ENCODE peak calls at places on chromosomes 2 and 18, in nine cellular contexts. B is AG04450, E is epithelial cell of esophagus, Y is HCT116, H is AG10803, I is fibroblast of the aortic adventitia, S is fibroblast of pulmonary artery, U is fibroblast of lung, F is cardiac fibroblast. L is an unnamed sample.

GRCh38 chr2:42929985-42930581 is 137.7 kb upstream of the HAAO start:
- DNase-seq in B (no peak), E (no peak), Y (no peak), H (peak), I (peak), S (peak), U (peak), F (peak), L (no peak)

GRCh38 chr18:44823782-44824181 is 143.1 kb downstream of the SETBP1 start:
- DNase-seq in B (no peak), E (peak), Y (no peak), H (peak), I (peak), S (peak), U (peak), F (peak), L (no peak)

GRCh38 chr18:702957-703659 is 9.3 kb downstream of the ENOSF1 start:
- DNase-seq in B (peak), E (peak), Y (no peak), H (peak), I (peak), S (peak), U (peak), F (peak), L (peak)

GRCh38 chr2:24333019-24333540 is 27.3 kb downstream of the ITSN2 start:
- DNase-seq in B (no peak), E (no peak), Y (no peak), H (no peak), I (no peak), S (peak), U (no peak), F (no peak), L (no peak)

GRCh38 chr2:226354434-226354833 is 445.2 kb downstream of the IRS1 start:
- DNase-seq in B (no peak), E (peak), Y (no peak), H (peak), I (peak), S (peak), U (no peak), F (peak), L (no peak)

GRCh38 chr2:179422037-179422643 is 157.5 kb upstream of the SESTD1 start:
- DNase-seq in B (peak), E (peak), Y (peak), H (peak), I (peak), S (peak), U (peak), F (peak), L (no peak)

GRCh38 chr18:8989855-8990254 is 112.6 kb upstream of the NDUFV2 start:
- DNase-seq in B (no peak), E (peak), Y (no peak), H (no peak), I (no peak), S (no peak), U (no peak), F (no peak), L (no peak)

GRCh38 chr2:43292851-43293743 is 66.7 kb upstream of the ZFP36L2 start:
- DNase-seq in B (no peak), E (no peak), Y (no peak), H (no peak), I (no peak), S (no peak), U (no peak), F (no peak), L (no peak)

GRCh38 chr2:43221660-43222471 is 4.5 kb downstream of the ZFP36L2 start:
- DNase-seq in B (peak), E (peak), Y (peak), H (peak), I (peak), S (peak), U (peak), F (peak), L (no peak)

GRCh38 chr2:175080479-175080878 is 75.3 kb upstream of the CHN1 start:
- DNase-seq in B (no peak), E (peak), Y (no peak), H (no peak), I (no peak), S (no peak), U (no peak), F (no peak), L (no peak)

GRCh38 chr2:75324141-75324540 is 124.8 kb upstream of the TACR1 start:
- DNase-seq in B (no peak), E (peak), Y (peak), H (no peak), I (no peak), S (peak), U (no peak), F (no peak), L (no peak)

GRCh38 chr2:187500585-187501359 is 52.7 kb upstream of the CALCRL start:
- DNase-seq in B (peak), E (peak), Y (peak), H (peak), I (peak), S (peak), U (peak), F (peak), L (no peak)

GRCh38 chr2:65432227-65433190 is at the start of gene SPRED2:
- DNase-seq in B (peak), E (peak), Y (peak), H (peak), I (peak), S (peak), U (peak), F (peak), L (peak)
- TF ChIP-seq CTCF in B (peak), E (peak), Y (no peak), H (no peak), I (peak), S (no peak), U (no peak), F (no peak), L (no peak)

GRCh38 chr2:129080715-129081472 is 762.2 kb upstream of the HS6ST1 start:
- DNase-seq in B (no peak), E (no peak), Y (no peak), H (no peak), I (no peak), S (peak), U (no peak), F (peak), L (no peak)

GRCh38 chr2:129074526-129074925 is 755.9 kb upstream of the HS6ST1 start:
- DNase-seq in B (no peak), E (no peak), Y (no peak), H (no peak), I (no peak), S (no peak), U (no peak), F (no peak), L (no peak)

GRCh38 chr2:129078548-129078947 is 759.9 kb upstream of the HS6ST1 start:
- DNase-seq in B (no peak), E (peak), Y (no peak), H (no peak), I (no peak), S (no peak), U (no peak), F (no peak), L (no peak)
- H3K4me3 ChIP-seq in B (no peak), E (no peak), Y (no peak), H (no peak), I (no peak), S (no peak), U (no peak), F (no peak), L (no peak)

GRCh38 chr2:177252808-177253531 is 11.6 kb downstream of the NFE2L2 start:
- DNase-seq in B (no peak), E (peak), Y (no peak), H (no peak), I (no peak), S (no peak), U (no peak), F (no peak), L (no peak)

GRCh38 chr2:177255227-177255601 is 9.3 kb downstream of the NFE2L2 start:
- DNase-seq in B (no peak), E (no peak), Y (no peak), H (no peak), I (no peak), S (no peak), U (no peak), F (no peak), L (no peak)

GRCh38 chr2:177256026-177256425 is 8.5 kb downstream of the NFE2L2 start:
- DNase-seq in B (no peak), E (no peak), Y (no peak), H (no peak), I (no peak), S (no peak), U (no peak), F (no peak), L (no peak)

GRCh38 chr2:177253704-177254103 is 10.8 kb downstream of the NFE2L2 start:
- DNase-seq in B (no peak), E (no peak), Y (no peak), H (no peak), I (no peak), S (no peak), U (no peak), F (no peak), L (no peak)

GRCh38 chr2:177254433-177255226 is 9.9 kb downstream of the NFE2L2 start:
- DNase-seq in B (no peak), E (no peak), Y (peak), H (peak), I (peak), S (peak), U (no peak), F (no peak), L (no peak)
- TF ChIP-seq CTCF in B (peak), E (peak), Y (peak), H (no peak), I (peak), S (peak), U (peak), F (peak), L (peak)

GRCh38 chr2:216082805-216083204 is 1.1 kb downstream of the TMEM169 start:
- DNase-seq in B (no peak), E (peak), Y (no peak), H (no peak), I (no peak), S (no peak), U (no peak), F (no peak), L (no peak)
- H3K4me3 ChIP-seq in B (no peak), E (no peak), Y (no peak), H (no peak), I (no peak), S (no peak), U (no peak), F (no peak), L (peak)